ENCODE peak calls at places on chromosomes 4 and X, in five cellular contexts. N is GM23248, U is T-helper 17 cell, L is ovary, K is NT2/D1. S is an unnamed sample.
A peak's percentile ranks its signal among the peaks of the same experiment; 100 is the strongest.

GRCh38 chrX:11555759-11556158 is 110.0 kb downstream of the ARHGAP6 start:
- DNase-seq in U (no peak), N (peak; percentile 35), L (no peak), K (no peak), S (no peak)

GRCh38 chr4:166169111-166169510 is 296.1 kb downstream of the TLL1 start:
- DNase-seq in K (peak; percentile 3), L (no peak), U (no peak), N (peak; percentile 21), S (no peak)

GRCh38 chrX:128698528-128698927 is 646.3 kb upstream of the ACTRT1 start:
- DNase-seq in U (no peak), K (no peak), L (no peak), N (no peak), S (no peak)

GRCh38 chr4:177448850-177449249 is 6.6 kb upstream of the AGA start:
- DNase-seq in K (no peak), U (no peak), L (no peak), N (peak; percentile 80), S (no peak)

GRCh38 chr4:136861081-136861480 is 671.2 kb downstream of the PCDH18 start:
- DNase-seq in U (no peak), N (no peak), L (no peak), K (no peak), S (no peak)

GRCh38 chrX:123422875-123423274 is 238.8 kb downstream of the GRIA3 start:
- DNase-seq in N (peak; percentile 60), L (peak; percentile 35), K (peak; percentile 8), U (no peak), S (no peak)

GRCh38 chr4:181006509-181007290 is 1236.5 kb upstream of the TENM3 start:
- DNase-seq in L (no peak), U (no peak), N (peak; percentile 42), K (no peak), S (no peak)

GRCh38 chr4:76956961-76957738 is 7.6 kb downstream of the SEPTIN11 start:
- DNase-seq in L (no peak), N (peak; percentile 62), K (no peak), U (no peak), S (no peak)

GRCh38 chr4:130563185-130563890 is 1467.4 kb downstream of the C4orf33 start:
- DNase-seq in L (peak; percentile 36), K (peak; percentile 28), U (no peak), N (peak; percentile 36), S (no peak)

GRCh38 chr4:39151120-39151713 is 31.1 kb upstream of the WDR19 start:
- DNase-seq in U (no peak), K (no peak), N (peak; percentile 48), L (no peak), S (no peak)

GRCh38 chr4:181971411-181971810 is 271.8 kb upstream of the TENM3 start:
- DNase-seq in N (peak; percentile 14), L (no peak), U (no peak), K (no peak), S (no peak)

GRCh38 chr4:151561551-151562256 is 152.7 kb downstream of the FHIP1A start:
- DNase-seq in N (peak; percentile 51), L (no peak), U (no peak), K (no peak), S (no peak)

GRCh38 chrX:55088795-55089489 is at the start of gene PAGE2:
- DNase-seq in U (no peak), N (no peak), K (no peak), L (no peak), S (no peak)

GRCh38 chrX:130669233-130669632 is 233.8 kb downstream of the ENOX2 start:
- DNase-seq in K (no peak), L (no peak), N (peak; percentile 53), U (no peak), S (no peak)

GRCh38 chr4:123250843-123251242 is 145.8 kb upstream of the SPRY1 start:
- DNase-seq in U (no peak), K (no peak), L (peak; percentile 42), N (no peak), S (no peak)

GRCh38 chr4:157854819-157855218 is 318.0 kb downstream of the GASK1B start:
- DNase-seq in N (no peak), U (no peak), K (no peak), L (no peak), S (no peak)

GRCh38 chr4:128863314-128864075 is 54.0 kb downstream of the JADE1 start:
- DNase-seq in L (peak; percentile 85), N (peak; percentile 79), U (peak; percentile 54), K (peak; percentile 51), S (peak; percentile 47)

GRCh38 chr4:109801895-109802319 is at the start of gene CFI:
- DNase-seq in L (no peak), U (no peak), N (peak; percentile 65), K (no peak), S (no peak)

GRCh38 chr4:128981377-128981776 is 112.0 kb downstream of the SCLT1 start:
- DNase-seq in N (no peak), L (no peak), K (no peak), U (no peak), S (no peak)

GRCh38 chr4:125315571-125316390 is 1.0 kb downstream of the FAT4 start:
- DNase-seq in N (peak; percentile 81), L (peak; percentile 73), U (no peak), K (no peak), S (no peak)

GRCh38 chr4:129014566-129015509 is 78.5 kb downstream of the SCLT1 start:
- DNase-seq in N (no peak), L (no peak), U (no peak), K (no peak), S (no peak)

GRCh38 chr4:183906736-183907651 is 1.9 kb downstream of the STOX2 start:
- DNase-seq in L (peak; percentile 55), N (peak; percentile 2), U (no peak), K (no peak), S (no peak)

GRCh38 chr4:13990596-13991589 is 363.4 kb upstream of the BOD1L1 start:
- DNase-seq in L (no peak), N (no peak), K (no peak), U (no peak), S (no peak)

GRCh38 chrX:96752776-96753175 is 68.1 kb downstream of the DIAPH2 start:
- DNase-seq in L (no peak), K (no peak), N (no peak), U (no peak), S (no peak)

GRCh38 chr4:167587361-167587760 is 353.1 kb upstream of the SPOCK3 start:
- DNase-seq in N (no peak), U (no peak), L (no peak), K (no peak), S (no peak)
- H3K9me3 ChIP-seq in N (no peaks in the 10 kb centered on the region), U (no peaks in the 10 kb centered on the region), L (no peaks in the 10 kb centered on the region), K (peaks cover 4% of the 10 kb centered on the region), S (no peaks in the 10 kb centered on the region)

DNA sequence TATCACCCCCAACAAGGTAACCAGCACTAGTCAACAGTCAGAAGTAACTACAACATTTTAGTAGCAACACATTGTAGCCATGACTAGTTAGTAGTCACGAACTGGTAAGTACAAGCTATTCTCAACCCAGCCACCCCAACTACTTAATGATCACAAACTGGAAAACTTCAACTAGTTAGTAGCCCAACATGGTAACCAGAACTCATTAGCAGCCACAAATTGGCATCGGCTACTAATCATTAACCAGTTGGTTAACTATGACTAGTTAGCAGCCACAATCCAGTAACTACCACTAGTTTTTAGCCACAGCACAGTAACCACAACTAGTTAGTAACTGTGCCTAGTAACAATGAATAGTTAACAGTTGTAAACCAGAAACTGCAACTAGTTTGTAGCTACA is 385.1 kb upstream of the CXorf51B start:
- DNase-seq in L (no peak), K (no peak), N (no peak), U (no peak), S (no peak)
- H3K9me3 ChIP-seq in L (no peaks in the 10 kb centered on the region), K (no peaks in the 10 kb centered on the region), N (no peaks in the 10 kb centered on the region), U (peaks cover 2% of the 10 kb centered on the region), S (no peaks in the 10 kb centered on the region)

GRCh38 chrX:57930051-57930450 is 19.8 kb upstream of the ZXDA start:
- DNase-seq in L (no peak), U (no peak), K (no peak), N (peak; percentile 46), S (no peak)
- H3K9me3 ChIP-seq in L (no peaks in the 10 kb centered on the region), U (no peaks in the 10 kb centered on the region), K (no peaks in the 10 kb centered on the region), N (no peaks in the 10 kb centered on the region), S (no peaks in the 10 kb centered on the region)

DNA sequence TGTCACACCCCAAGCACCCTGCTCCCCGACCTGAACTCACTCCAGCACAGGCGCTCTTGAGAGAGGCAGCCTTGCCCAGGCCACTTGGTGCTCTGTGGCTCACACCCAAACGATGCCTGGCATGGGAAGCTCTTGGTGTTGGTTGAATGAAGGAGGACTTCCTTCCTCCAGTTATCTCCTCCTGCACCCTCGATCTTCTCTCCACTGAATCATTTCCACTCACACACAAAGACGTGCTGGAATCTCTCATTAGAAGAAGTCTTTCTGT is 90.5 kb upstream of the TRIM2 start:
- DNase-seq in K (no peak), N (no peak), L (no peak), U (no peak), S (no peak)
- H3K9me3 ChIP-seq in K (no peaks in the 10 kb centered on the region), N (no peaks in the 10 kb centered on the region), L (no peaks in the 10 kb centered on the region), U (no peaks in the 10 kb centered on the region), S (no peaks in the 10 kb centered on the region)

DNA sequence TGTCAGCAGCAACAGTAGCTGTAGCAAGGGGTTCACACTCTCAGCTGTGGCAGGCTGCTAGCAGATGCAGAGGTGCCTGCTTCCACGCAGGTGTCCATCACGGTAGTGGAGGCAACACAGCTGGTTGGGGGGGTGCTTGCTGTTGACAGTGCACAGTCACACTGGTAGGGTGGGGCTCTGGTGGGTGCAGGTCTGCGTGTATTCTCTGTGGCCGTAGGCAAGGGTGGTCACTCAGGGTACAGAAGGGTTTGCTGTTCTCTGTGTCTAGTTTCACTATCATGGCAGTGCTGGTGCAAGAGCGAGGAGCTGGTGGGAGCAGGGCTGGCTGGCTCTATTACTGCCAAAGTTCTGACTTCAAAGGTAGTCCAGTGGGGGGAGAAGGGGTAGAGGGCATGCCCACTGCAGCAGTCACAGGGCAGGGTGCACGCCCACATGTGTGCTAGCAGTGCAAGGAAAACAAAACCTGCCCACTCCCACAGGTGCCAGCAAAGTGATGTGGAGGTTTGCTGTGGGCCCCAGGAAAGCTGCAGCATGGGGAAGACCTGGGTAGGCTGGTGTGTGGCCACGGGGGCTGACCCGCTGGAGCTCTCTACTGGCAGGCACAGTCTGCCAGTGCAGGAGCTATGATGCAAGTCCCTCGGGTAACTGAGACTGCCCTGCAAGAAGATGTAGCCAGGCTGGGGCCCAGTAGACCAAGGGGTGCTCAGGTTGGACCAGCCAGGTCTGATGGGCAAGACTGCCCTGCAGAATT is 21.6 kb upstream of the WDR17 start:
- DNase-seq in U (no peak), N (no peak), L (no peak), K (no peak), S (no peak)
- H3K9me3 ChIP-seq in U (no peaks in the 10 kb centered on the region), N (no peaks in the 10 kb centered on the region), L (no peaks in the 10 kb centered on the region), K (no peaks in the 10 kb centered on the region), S (no peaks in the 10 kb centered on the region)

S was measured in naive thymus-derived CD4-positive, alpha-beta T cell.